ENCODE peak calls at places on chromosomes 6 and 20, in four cellular contexts. C, A, F and N are unnamed samples.

GRCh38 chr6:75528423-75528822 is 34.8 kb upstream of the FILIP1 start:
- DNase-seq in A (no peak), C (no peak), F (no peak), N (no peak)

GRCh38 chr6:31332637-31333602 is 24.1 kb downstream of the HLA-B start:
- DNase-seq in C (no peak), F (no peak), A (no peak), N (no peak)

GRCh38 chr6:79671605-79672266 is 40.6 kb downstream of the SH3BGRL2 start:
- DNase-seq in F (peak; percentile 99), A (peak; percentile 71), C (peak; percentile 87), N (peak; percentile 80)

GRCh38 chr6:42460892-42461291 is 9.2 kb upstream of the TRERF1 start:
- DNase-seq in C (no peak), A (no peak), F (no peak), N (no peak)

GRCh38 chr6:155031091-155031490 is 36.0 kb downstream of the TIAM2 start:
- DNase-seq in A (peak; percentile 37), F (no peak), C (no peak), N (no peak)

GRCh38 chr20:62557425-62557824 is 81.6 kb upstream of the GATA5 start:
- DNase-seq in C (no peak), F (no peak), A (peak; percentile 61), N (no peak)

GRCh38 chr6:33316603-33317417 is 734 bp downstream of the ZBTB22 start:
- DNase-seq in A (no peak), C (no peak), F (no peak), N (no peak)

GRCh38 chr20:62063981-62064787 is 1.5 kb downstream of the TAF4 start:
- DNase-seq in C (no peak), A (peak; percentile 38), F (no peak), N (no peak)

GRCh38 chr6:148406579-148407371 is 64.1 kb downstream of the SASH1 start:
- DNase-seq in C (no peak), F (no peak), A (no peak), N (no peak)

GRCh38 chr20:45919536-45919933 is 7.6 kb upstream of the PLTP start:
- DNase-seq in F (no peak), A (no peak), C (peak; percentile 3), N (no peak)

GRCh38 chr6:134145786-134146185 is 93.4 kb upstream of the SLC2A12 start:
- DNase-seq in A (peak; percentile 62), C (no peak), F (no peak), N (no peak)

GRCh38 chr6:127457444-127458064 is 1.6 kb downstream of the KIAA0408 start:
- DNase-seq in A (peak; percentile 15), F (no peak), C (no peak), N (no peak)

GRCh38 chr20:2387180-2387577 is 6.5 kb downstream of the TGM6 start:
- DNase-seq in C (no peak), A (peak; percentile 44), F (no peak), N (peak; percentile 30)

GRCh38 chr6:27617700-27618689 is 145.1 kb upstream of the ZNF184 start:
- DNase-seq in C (no peak), F (no peak), A (peak; percentile 73), N (no peak)

GRCh38 chr6:154954352-154954751 is 40.8 kb upstream of the TIAM2 start:
- DNase-seq in A (no peak), F (no peak), C (no peak), N (no peak)

GRCh38 chr20:44028341-44028715 is 113.7 kb downstream of the TOX2 start:
- DNase-seq in C (no peak), A (no peak), F (no peak), N (no peak)

GRCh38 chr20:45735552-45735951 is 13.4 kb downstream of the SPINT4 start:
- DNase-seq in A (no peak), F (no peak), C (no peak), N (no peak)

GRCh38 chr6:37160922-37161778 is 8.8 kb upstream of the PIM1 start:
- DNase-seq in F (no peak), A (peak; percentile 54), C (no peak), N (no peak)

GRCh38 chr6:47633141-47633540 is 65.2 kb upstream of the ADGRF4 start:
- DNase-seq in C (no peak), A (peak; percentile 41), F (peak; percentile 19), N (no peak)

GRCh38 chr6:127690092-127690491 is 113.1 kb downstream of the C6orf58 start:
- DNase-seq in F (no peak), C (peak; percentile 34), A (peak; percentile 40), N (no peak)

GRCh38 chr20:23668477-23668951 is 20.3 kb downstream of the CST4 start:
- DNase-seq in C (peak; percentile 16), A (peak; percentile 83), F (peak; percentile 21), N (peak; percentile 4)

GRCh38 chr6:52253494-52253893 is 9.2 kb upstream of the IL17F start:
- DNase-seq in A (no peak), C (no peak), F (no peak), N (no peak)

GRCh38 chr6:11276911-11277274 is 44.4 kb upstream of the NEDD9 start:
- DNase-seq in F (no peak), A (peak; percentile 44), C (no peak), N (no peak)

GRCh38 chr6:112680076-112680475 is 332.9 kb downstream of the RFPL4B start:
- DNase-seq in C (no peak), F (no peak), A (no peak), N (no peak)

GRCh38 chr6:32218167-32218566 is 5.7 kb downstream of the NOTCH4 start:
- DNase-seq in F (no peak), A (no peak), C (no peak), N (no peak)